ENCODE peak calls at places on chromosome 21, in five cellular contexts. O is MM.1S, W is GM23338, B is OCI-LY7, T is neural progenitor cell. R is an unnamed sample.

GRCh38 chr21:40243676-40244075 is 376.4 kb downstream of the PCP4 start:
- DNase-seq in O (no peak), W (no peak), B (no peak), T (no peak), R (no peak)

GRCh38 chr21:32645261-32646182 is 33.3 kb upstream of the CFAP298 start:
- DNase-seq in O (no peak), W (peak), B (no peak), T (peak), R (peak)

GRCh38 chr21:36730291-36731281 is 31.7 kb downstream of the SIM2 start:
- DNase-seq in O (no peak), W (no peak), B (no peak), T (no peak), R (no peak)

GRCh38 chr21:15079276-15079675 is 14.5 kb upstream of the NRIP1 start:
- DNase-seq in O (no peak), W (no peak), B (no peak), T (no peak), R (no peak)

GRCh38 chr21:37072239-37072987 is 458 bp downstream of the PIGP start:
- DNase-seq in O (no peak), W (peak), B (no peak), T (peak), R (peak)

GRCh38 chr21:27674037-27674436 is 707.1 kb upstream of the ADAMTS5 start:
- DNase-seq in O (no peak), W (no peak), B (no peak), T (no peak), R (no peak)

GRCh38 chr21:37527103-37527502 is 160.5 kb downstream of the DYRK1A start:
- DNase-seq in O (no peak), W (no peak), B (no peak), T (no peak), R (no peak)

GRCh38 chr21:40844935-40845334 is 2.0 kb downstream of the DSCAM start:
- DNase-seq in O (no peak), W (no peak), B (no peak), T (no peak), R (no peak)

GRCh38 chr21:15651172-15651571 is 78.6 kb upstream of the USP25 start:
- DNase-seq in O (no peak), W (no peak), B (no peak), T (no peak), R (no peak)

GRCh38 chr21:18235545-18235944 is 9.1 kb upstream of the CHODL start:
- DNase-seq in O (no peak), W (no peak), B (no peak), T (no peak), R (no peak)

GRCh38 chr21:32917392-32918135 is 108.2 kb upstream of the OLIG2 start:
- DNase-seq in O (no peak), W (no peak), B (no peak), T (no peak), R (no peak)

GRCh38 chr21:31184462-31184861 is 146.2 kb upstream of the KRTAP19-8 start:
- DNase-seq in O (no peak), W (no peak), B (no peak), T (no peak), R (no peak)

GRCh38 chr21:16124397-16125130 is 394.8 kb downstream of the USP25 start:
- DNase-seq in O (no peak), W (peak), B (no peak), T (no peak), R (peak)

GRCh38 chr21:28100366-28100765 is 892.3 kb downstream of the LTN1 start:
- DNase-seq in O (no peak), W (no peak), B (no peak), T (no peak), R (no peak)

GRCh38 chr21:33478858-33479678 is 706 bp downstream of the TMEM50B start:
- DNase-seq in O (peak), W (peak), B (peak), T (peak), R (peak)

GRCh38 chr21:37742115-37742514 is 174.1 kb downstream of the KCNJ6 start:
- DNase-seq in O (peak), W (no peak), B (peak), T (no peak), R (no peak)

GRCh38 chr21:25898671-25899070 is 163.9 kb downstream of the GABPA start:
- DNase-seq in O (no peak), W (no peak), B (no peak), T (no peak), R (no peak)

DNA sequence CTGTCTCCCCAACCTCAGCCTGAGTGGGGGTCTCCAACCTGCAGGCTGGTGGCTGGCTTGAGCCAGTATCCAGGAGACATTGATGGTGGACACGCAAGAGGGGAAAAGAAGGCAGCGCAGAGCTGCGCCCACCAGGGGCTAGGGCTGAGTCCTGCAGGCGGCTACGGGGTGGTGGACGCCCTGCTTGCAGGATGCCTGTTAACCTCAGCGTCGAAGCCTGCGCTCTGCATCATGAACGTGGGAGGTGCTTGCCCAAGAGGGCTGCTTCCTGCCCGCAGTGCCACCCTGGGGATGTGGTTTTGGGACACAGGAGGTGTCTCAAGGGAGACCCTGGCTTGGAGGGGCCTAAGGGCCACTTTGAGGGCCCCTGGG is 11.6 kb downstream of the CFAP410 start:
- DNase-seq in O (no peak), W (no peak), B (no peak), T (no peak), R (no peak)
- H3K4me2 ChIP-seq in O (no peak), W (no peak), B (no peak), T (no peak), R (no peak)

DNA sequence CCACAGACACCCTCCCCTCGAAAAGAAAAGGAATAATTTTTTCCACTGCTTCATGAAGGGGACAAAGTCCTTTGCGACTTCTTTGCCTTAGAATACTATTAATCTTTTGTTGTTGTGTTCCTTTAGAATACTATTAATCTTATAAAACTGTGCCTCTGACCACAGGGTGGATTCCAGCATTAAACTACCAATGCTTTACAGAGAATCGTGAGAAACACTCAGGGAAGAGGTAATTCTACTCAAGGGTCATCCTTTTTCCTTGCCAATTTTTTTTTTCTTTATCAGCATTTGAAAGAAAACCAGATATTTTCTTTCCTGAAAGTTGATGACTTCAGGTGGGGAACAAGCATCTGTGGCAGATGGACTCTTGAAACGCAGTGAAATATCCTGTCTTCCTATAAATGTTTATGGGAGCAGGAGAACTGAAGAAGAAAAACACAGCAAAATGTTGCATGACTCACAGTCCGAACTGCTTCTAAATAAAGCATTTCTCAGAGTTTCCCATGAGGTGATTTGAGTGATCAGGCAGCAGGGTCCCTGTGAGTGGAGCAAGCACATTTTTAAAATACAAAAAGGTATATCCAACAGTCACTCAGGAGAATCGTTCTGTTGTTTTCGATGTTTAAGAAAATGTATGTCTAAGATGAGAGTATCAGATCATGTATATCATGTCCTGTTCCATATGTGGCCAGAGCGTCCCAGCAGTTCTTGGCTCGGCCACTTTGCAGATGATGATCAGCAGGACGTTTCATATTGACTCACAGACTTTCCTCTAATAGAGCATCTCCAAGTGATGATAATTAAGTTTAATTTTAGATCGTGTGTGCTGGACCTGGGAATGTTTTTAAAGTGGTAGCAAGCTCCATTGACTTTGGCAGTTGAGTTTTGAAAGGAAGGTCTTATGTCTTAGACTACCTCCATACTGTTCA is 154.3 kb upstream of the RUNX1 start:
- DNase-seq in O (no peak), W (no peak), B (no peak), T (no peak), R (peak)
- TF ChIP-seq EZH2phosphoT487 in O (no peak), W (no peak), B (no peak), T (no peak), R (no peak)

DNA sequence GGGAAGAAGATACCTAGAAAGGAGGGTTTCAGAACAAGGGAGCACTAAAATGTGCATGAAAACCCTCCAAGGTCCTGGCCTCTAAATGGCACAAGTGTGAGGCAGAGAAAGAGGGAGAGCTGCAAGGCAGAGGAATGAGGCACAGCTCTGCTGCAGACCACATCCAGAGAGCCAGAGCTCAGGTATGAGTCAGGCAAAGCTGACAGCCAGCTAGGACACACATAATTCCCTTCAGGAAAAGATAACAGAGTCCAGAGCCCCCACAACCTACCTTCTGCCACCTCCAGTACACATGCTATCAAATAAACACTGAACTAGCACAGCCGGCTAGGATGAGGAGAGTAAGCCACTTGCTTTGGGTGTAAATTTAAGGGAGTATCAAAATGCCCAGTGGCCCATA is 62.2 kb downstream of the HSF2BP start:
- DNase-seq in O (no peak), W (no peak), B (no peak), T (no peak), R (peak)
- H3K4me2 ChIP-seq in O (no peak), W (no peak), B (no peak), T (no peak), R (no peak)

GRCh38 chr21:45347712-45348477 is 57.1 kb upstream of the COL18A1 start:
- DNase-seq in O (no peak), W (no peak), B (no peak), T (no peak), R (no peak)
- TF ChIP-seq EZH2phosphoT487 in O (no peak), W (no peak), B (no peak), T (no peak), R (no peak)

GRCh38 chr21:39185157-39185556 is 1.9 kb upstream of the PSMG1 start:
- DNase-seq in O (no peak), W (no peak), B (no peak), T (no peak), R (no peak)
- H3K4me2 ChIP-seq in O (peak), W (peak), B (peak), T (no peak), R (no peak)

DNA sequence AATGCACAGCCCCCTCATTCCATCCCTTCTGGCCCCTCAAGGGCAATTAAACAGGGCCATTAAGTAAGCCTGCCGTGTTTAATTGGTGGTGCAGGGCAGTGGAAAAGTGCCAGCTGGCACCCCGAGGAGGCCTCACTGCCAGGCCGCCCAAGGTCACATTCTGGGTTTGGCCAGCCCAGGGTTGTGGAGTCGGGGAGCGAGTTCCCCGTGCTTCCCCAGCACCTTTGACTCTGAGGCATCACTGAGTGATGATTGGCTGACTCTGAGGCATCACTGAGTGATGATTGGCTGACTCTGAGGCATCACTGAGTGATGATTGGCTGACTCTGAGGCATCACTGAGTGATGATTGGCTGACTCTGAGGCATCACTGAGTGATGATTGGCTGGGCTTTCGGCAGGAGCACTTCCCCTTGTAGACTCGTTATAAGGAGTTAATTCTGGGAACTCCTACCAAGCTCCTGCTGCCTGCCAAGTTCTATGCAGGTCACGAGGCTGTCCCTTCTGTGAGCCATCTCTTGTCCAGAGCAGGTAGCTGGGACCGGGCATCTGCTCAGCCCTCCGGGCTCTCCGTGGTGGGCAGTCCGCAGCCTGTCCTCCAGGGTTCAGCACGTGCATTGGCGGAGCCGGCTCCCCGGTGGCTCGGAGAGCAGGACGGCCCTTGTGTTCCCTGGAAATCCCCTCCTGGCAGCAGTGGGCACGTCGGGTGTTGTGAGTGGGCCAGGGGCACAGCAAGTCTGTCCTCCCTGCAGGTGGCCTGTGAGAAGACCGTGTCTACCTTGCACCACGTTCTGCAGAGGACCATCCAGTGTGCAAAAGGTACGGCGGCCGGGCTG is 20.9 kb downstream of the CSTB start:
- DNase-seq in O (no peak), W (no peak), B (no peak), T (no peak), R (no peak)
- TF ChIP-seq EZH2phosphoT487 in O (no peak), W (no peak), B (no peak), T (no peak), R (no peak)

R was measured in hepatocyte.